ENCODE peak calls at places on chromosome X, in four cellular contexts. One of them, this sample, is unnamed. For H3K4me1, the result is how much of the 10 kb centered on the place peaks cover.

GRCh38 chrX:140343226-140343873 is 161.5 kb downstream of the SOX3 start:
- DNase-seq in ovary: no peak
- DNase-seq in CD4-positive, CD25-positive, alpha-beta regulatory T cell: no peak
- DNase-seq in neural progenitor cell: no peak
- DNase-seq in this sample: no peak

GRCh38 chrX:11381464-11381863 is 88.3 kb downstream of the AMELX start:
- DNase-seq in ovary: peak
- DNase-seq in CD4-positive, CD25-positive, alpha-beta regulatory T cell: peak
- DNase-seq in neural progenitor cell: peak
- DNase-seq in this sample: peak

GRCh38 chrX:97328853-97329252 is 445.1 kb downstream of the RPA4 start:
- DNase-seq in ovary: no peak
- DNase-seq in CD4-positive, CD25-positive, alpha-beta regulatory T cell: no peak
- DNase-seq in neural progenitor cell: no peak
- DNase-seq in this sample: no peak

GRCh38 chrX:53279296-53280237 is 1.8 kb downstream of the IQSEC2 start:
- DNase-seq in ovary: no peak
- DNase-seq in CD4-positive, CD25-positive, alpha-beta regulatory T cell: no peak
- DNase-seq in neural progenitor cell: no peak
- DNase-seq in this sample: no peak

GRCh38 chrX:9829308-9830267 is 43.4 kb downstream of the SHROOM2 start:
- DNase-seq in ovary: no peak
- DNase-seq in CD4-positive, CD25-positive, alpha-beta regulatory T cell: no peak
- DNase-seq in neural progenitor cell: no peak
- DNase-seq in this sample: no peak

GRCh38 chrX:40153335-40154221 is 55.8 kb upstream of the BCOR start:
- DNase-seq in ovary: peak
- DNase-seq in CD4-positive, CD25-positive, alpha-beta regulatory T cell: peak
- DNase-seq in neural progenitor cell: peak
- DNase-seq in this sample: peak

GRCh38 chrX:79506001-79506400 is 138.9 kb upstream of the ITM2A start:
- DNase-seq in ovary: no peak
- DNase-seq in CD4-positive, CD25-positive, alpha-beta regulatory T cell: no peak
- DNase-seq in neural progenitor cell: no peak
- DNase-seq in this sample: no peak

GRCh38 chrX:2928127-2928582 is 984 bp downstream of the ARSD start:
- DNase-seq in ovary: no peak
- DNase-seq in CD4-positive, CD25-positive, alpha-beta regulatory T cell: no peak
- DNase-seq in neural progenitor cell: peak
- DNase-seq in this sample: peak

GRCh38 chrX:120302434-120302833 is 8.8 kb downstream of the TMEM255A start:
- DNase-seq in ovary: no peak
- DNase-seq in CD4-positive, CD25-positive, alpha-beta regulatory T cell: peak
- DNase-seq in neural progenitor cell: peak
- DNase-seq in this sample: peak

GRCh38 chrX:37958493-37959211 is 47.7 kb upstream of the SYTL5 start:
- DNase-seq in ovary: no peak
- DNase-seq in CD4-positive, CD25-positive, alpha-beta regulatory T cell: no peak
- DNase-seq in neural progenitor cell: no peak
- DNase-seq in this sample: no peak

GRCh38 chrX:7574325-7574724 is 268.6 kb upstream of the VCX start:
- DNase-seq in ovary: no peak
- DNase-seq in CD4-positive, CD25-positive, alpha-beta regulatory T cell: no peak
- DNase-seq in neural progenitor cell: peak
- DNase-seq in this sample: no peak

GRCh38 chrX:111270339-111270738 is at the start of gene CAPN6:
- DNase-seq in ovary: peak
- DNase-seq in CD4-positive, CD25-positive, alpha-beta regulatory T cell: no peak
- DNase-seq in neural progenitor cell: peak
- DNase-seq in this sample: peak

GRCh38 chrX:13013353-13014110 is 30.9 kb downstream of the FAM9C start:
- DNase-seq in ovary: no peak
- DNase-seq in CD4-positive, CD25-positive, alpha-beta regulatory T cell: peak
- DNase-seq in neural progenitor cell: no peak
- DNase-seq in this sample: no peak

GRCh38 chrX:51144828-51145442 is 187.7 kb upstream of the NUDT10 start:
- DNase-seq in ovary: no peak
- DNase-seq in CD4-positive, CD25-positive, alpha-beta regulatory T cell: peak
- DNase-seq in neural progenitor cell: peak
- DNase-seq in this sample: no peak

GRCh38 chrX:77493677-77494553 is 46.7 kb downstream of the FGF16 start:
- DNase-seq in ovary: no peak
- DNase-seq in CD4-positive, CD25-positive, alpha-beta regulatory T cell: no peak
- DNase-seq in neural progenitor cell: peak
- DNase-seq in this sample: no peak

GRCh38 chrX:109472939-109473713 is 8.8 kb downstream of the GUCY2F start:
- DNase-seq in ovary: peak
- DNase-seq in CD4-positive, CD25-positive, alpha-beta regulatory T cell: no peak
- DNase-seq in neural progenitor cell: peak
- DNase-seq in this sample: peak

GRCh38 chrX:133698298-133698697 is 283.0 kb upstream of the GPC4 start:
- DNase-seq in ovary: no peak
- DNase-seq in CD4-positive, CD25-positive, alpha-beta regulatory T cell: no peak
- DNase-seq in neural progenitor cell: no peak
- DNase-seq in this sample: no peak

GRCh38 chrX:147917700-147918694 is 6.3 kb downstream of the FMR1 start:
- DNase-seq in ovary: no peak
- DNase-seq in CD4-positive, CD25-positive, alpha-beta regulatory T cell: peak
- DNase-seq in neural progenitor cell: no peak
- DNase-seq in this sample: no peak

GRCh38 chrX:136910565-136911040 is 30.1 kb upstream of the RBMX start:
- DNase-seq in ovary: no peak
- DNase-seq in CD4-positive, CD25-positive, alpha-beta regulatory T cell: no peak
- DNase-seq in neural progenitor cell: no peak
- DNase-seq in this sample: no peak

GRCh38 chrX:133681897-133682296 is 266.6 kb upstream of the GPC4 start:
- DNase-seq in ovary: no peak
- DNase-seq in CD4-positive, CD25-positive, alpha-beta regulatory T cell: no peak
- DNase-seq in neural progenitor cell: no peak
- DNase-seq in this sample: no peak

GRCh38 chrX:85196319-85196718 is 47.3 kb downstream of the SATL1 start:
- DNase-seq in ovary: no peak
- DNase-seq in CD4-positive, CD25-positive, alpha-beta regulatory T cell: no peak
- DNase-seq in neural progenitor cell: no peak
- DNase-seq in this sample: no peak
- H3K4me1 ChIP-seq in ovary: under half
- H3K4me1 ChIP-seq in CD4-positive, CD25-positive, alpha-beta regulatory T cell: under half
- H3K4me1 ChIP-seq in neural progenitor cell: under half
- H3K4me1 ChIP-seq in this sample: under half

GRCh38 chrX:104270212-104270611 is 15.5 kb upstream of the ESX1 start:
- DNase-seq in ovary: no peak
- DNase-seq in CD4-positive, CD25-positive, alpha-beta regulatory T cell: no peak
- DNase-seq in neural progenitor cell: peak
- DNase-seq in this sample: no peak

GRCh38 chrX:104270916-104271512 is 16.3 kb upstream of the ESX1 start:
- DNase-seq in ovary: peak
- DNase-seq in CD4-positive, CD25-positive, alpha-beta regulatory T cell: no peak
- DNase-seq in neural progenitor cell: peak
- DNase-seq in this sample: no peak
- H3K4me3 ChIP-seq in ovary: no peak
- H3K4me3 ChIP-seq in CD4-positive, CD25-positive, alpha-beta regulatory T cell: peak
- H3K4me3 ChIP-seq in neural progenitor cell: no peak
- H3K4me3 ChIP-seq in this sample: peak

GRCh38 chrX:115642895-115643530 is 82.0 kb downstream of the PLS3 start:
- DNase-seq in ovary: peak
- DNase-seq in CD4-positive, CD25-positive, alpha-beta regulatory T cell: peak
- DNase-seq in neural progenitor cell: peak
- DNase-seq in this sample: no peak
- H3K27ac ChIP-seq in ovary: no peak
- H3K27ac ChIP-seq in CD4-positive, CD25-positive, alpha-beta regulatory T cell: no peak
- H3K27ac ChIP-seq in neural progenitor cell: peak
- H3K27ac ChIP-seq in this sample: no peak

DNA sequence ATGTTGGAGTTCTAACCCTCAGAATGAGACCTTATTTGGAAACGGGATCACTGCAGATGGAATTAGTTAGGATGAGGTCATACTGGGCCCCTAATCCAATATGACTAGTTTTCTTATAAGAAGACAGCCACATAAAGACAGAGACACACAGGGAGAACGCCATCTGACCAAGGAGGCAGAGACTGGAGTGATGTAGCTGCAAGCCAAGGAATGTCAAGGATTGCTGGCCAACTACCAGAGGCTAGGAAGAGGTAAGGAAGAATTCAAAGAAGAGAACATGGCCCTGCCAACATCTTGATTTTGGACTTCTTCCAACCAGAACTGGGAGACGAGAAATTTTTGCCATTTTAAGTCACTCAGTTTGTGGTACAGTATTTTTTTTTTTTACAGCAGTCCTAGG is 152.8 kb upstream of the DIPK2B start:
- DNase-seq in ovary: no peak
- DNase-seq in CD4-positive, CD25-positive, alpha-beta regulatory T cell: no peak
- DNase-seq in neural progenitor cell: no peak
- DNase-seq in this sample: no peak
- H3K4me1 ChIP-seq in ovary: under half
- H3K4me1 ChIP-seq in CD4-positive, CD25-positive, alpha-beta regulatory T cell: under half
- H3K4me1 ChIP-seq in neural progenitor cell: under half
- H3K4me1 ChIP-seq in this sample: under half

This sample was measured in right cardiac atrium.